ENCODE peak calls at places on chromosomes 2 and 18, in four cellular contexts. L, T, Y and A are unnamed samples.

GRCh38 chr2:150859872-150860271 is 372.4 kb upstream of the RND3 start:
- DNase-seq in Y (no peak), L (no peak), T (no peak), A (no peak)

GRCh38 chr2:43034242-43034619 is 192.2 kb downstream of the ZFP36L2 start:
- DNase-seq in Y (no peak), T (no peak), L (no peak), A (no peak)

GRCh38 chr2:144369416-144369815 is 150.5 kb downstream of the ZEB2 start:
- DNase-seq in L (no peak), Y (no peak), T (no peak), A (no peak)

GRCh38 chr2:70561893-70562292 is 8.3 kb upstream of the TGFA start:
- DNase-seq in Y (no peak), L (no peak), T (no peak), A (no peak)

GRCh38 chr2:32798841-32799240 is 147.9 kb upstream of the LTBP1 start:
- DNase-seq in T (no peak), L (no peak), Y (no peak), A (no peak)

GRCh38 chr2:114020668-114021067 is 130.8 kb downstream of the ACTR3 start:
- DNase-seq in T (no peak), L (no peak), Y (no peak), A (no peak)

GRCh38 chr2:33372940-33373553 is 103.4 kb upstream of the RASGRP3 start:
- DNase-seq in Y (peak), T (peak), L (peak), A (peak)

GRCh38 chr2:221539246-221539645 is 32.9 kb downstream of the EPHA4 start:
- DNase-seq in T (no peak), Y (no peak), L (no peak), A (no peak)

GRCh38 chr2:179745615-179746263 is 115.7 kb downstream of the ZNF385B start:
- DNase-seq in Y (no peak), T (no peak), L (no peak), A (no peak)

GRCh38 chr2:196836440-196836839 is 27.3 kb upstream of the C2orf66 start:
- DNase-seq in Y (no peak), L (no peak), T (no peak), A (no peak)

GRCh38 chr2:106098081-106098480 is 96.0 kb downstream of the UXS1 start:
- DNase-seq in L (peak), T (peak), Y (no peak), A (peak)

GRCh38 chr18:65936678-65937077 is 185.9 kb downstream of the CDH7 start:
- DNase-seq in L (no peak), Y (no peak), T (no peak), A (no peak)

GRCh38 chr2:61538920-61539559 is 884 bp upstream of the XPO1 start:
- DNase-seq in Y (peak), T (peak), L (no peak), A (no peak)

GRCh38 chr2:225025917-225026571 is 16.2 kb downstream of the DOCK10 start:
- DNase-seq in L (no peak), T (no peak), Y (no peak), A (peak)

GRCh38 chr2:208040199-208041171 is 15.2 kb upstream of the PLEKHM3 start:
- DNase-seq in L (peak), T (peak), Y (no peak), A (peak)

GRCh38 chr2:159497256-159497655 is 119.1 kb downstream of the BAZ2B start:
- DNase-seq in L (peak), Y (no peak), T (peak), A (peak)

GRCh38 chr2:205197468-205198129 is 484.7 kb upstream of the NRP2 start:
- DNase-seq in T (no peak), L (no peak), Y (no peak), A (no peak)

GRCh38 chr2:118687201-118687600 is 160.2 kb downstream of the EN1 start:
- DNase-seq in T (no peak), Y (no peak), L (no peak), A (no peak)

GRCh38 chr2:205766765-205767359 is 84.6 kb downstream of the NRP2 start:
- DNase-seq in T (peak), L (peak), Y (no peak), A (peak)

GRCh38 chr2:71283131-71283530 is 48.5 kb upstream of the ZNF638 start:
- DNase-seq in Y (no peak), L (no peak), T (no peak), A (no peak)

GRCh38 chr2:177187631-177188312 is 24.8 kb upstream of the HNRNPA3 start:
- DNase-seq in Y (no peak), T (peak), L (no peak), A (no peak)

GRCh38 chr2:215435261-215435808 is 533 bp downstream of the FN1 start:
- DNase-seq in T (no peak), Y (no peak), L (peak), A (peak)

GRCh38 chr2:114011709-114012108 is 121.8 kb downstream of the ACTR3 start:
- DNase-seq in T (no peak), L (no peak), Y (no peak), A (no peak)

GRCh38 chr2:95707837-95708236 is 116.0 kb downstream of the TRIM43 start:
- DNase-seq in T (no peak), L (no peak), Y (no peak), A (no peak)

GRCh38 chr2:174025271-174026121 is 60.3 kb upstream of the SP3 start:
- DNase-seq in L (no peak), Y (no peak), T (peak), A (no peak)

GRCh38 chr2:133833746-133834145 is 265.5 kb upstream of the NCKAP5 start:
- DNase-seq in Y (no peak), T (no peak), L (no peak), A (no peak)

GRCh38 chr18:54357082-54357659 is 487 bp downstream of the STARD6 start:
- DNase-seq in Y (no peak), L (no peak), T (no peak), A (no peak)

GRCh38 chr18:10147752-10148151 is 233.9 kb downstream of the VAPA start:
- DNase-seq in Y (no peak), L (no peak), T (no peak), A (no peak)

GRCh38 chr18:58015045-58015444 is 29.0 kb upstream of the NEDD4L start:
- DNase-seq in T (no peak), L (no peak), Y (peak), A (no peak)

GRCh38 chr2:136116813-136117390 is 1.0 kb downstream of the CXCR4 start:
- DNase-seq in T (no peak), L (no peak), Y (no peak), A (no peak)

GRCh38 chr2:133774675-133775005 is 206.4 kb upstream of the NCKAP5 start:
- DNase-seq in L (no peak), Y (no peak), T (no peak), A (no peak)

GRCh38 chr2:130370490-130370889 is 14.6 kb downstream of the PTPN18 start:
- DNase-seq in L (peak), T (no peak), Y (no peak), A (no peak)

GRCh38 chr2:127408004-127408806 is 10.0 kb upstream of the PROC start:
- DNase-seq in L (peak), T (peak), Y (no peak), A (peak)

GRCh38 chr2:138468617-138469016 is 33.0 kb upstream of the SPOPL start:
- DNase-seq in L (no peak), Y (no peak), T (no peak), A (no peak)

GRCh38 chr2:41963661-41964525 is 83.9 kb upstream of the PKDCC start:
- DNase-seq in L (no peak), Y (no peak), T (peak), A (peak)

GRCh38 chr18:9827856-9828793 is 57.6 kb upstream of the TXNDC2 start:
- DNase-seq in T (no peak), L (peak), Y (no peak), A (peak)

GRCh38 chr2:12202301-12202700 is 455.9 kb downstream of the LPIN1 start:
- DNase-seq in T (no peak), L (no peak), Y (no peak), A (no peak)

GRCh38 chr2:85547089-85547858 is 8.3 kb downstream of the MAT2A start:
- DNase-seq in Y (no peak), T (no peak), L (peak), A (no peak)

GRCh38 chr2:102436284-102436683 is 13.3 kb downstream of the IL18RAP start:
- DNase-seq in T (no peak), Y (no peak), L (no peak), A (no peak)

GRCh38 chr2:2934030-2934429 is 443.6 kb downstream of the EIPR1 start:
- DNase-seq in L (no peak), T (no peak), Y (no peak), A (no peak)

GRCh38 chr2:2931676-2932075 is 445.9 kb downstream of the EIPR1 start:
- DNase-seq in T (no peak), Y (no peak), L (no peak), A (no peak)

GRCh38 chr2:2932189-2932588 is 445.4 kb downstream of the EIPR1 start:
- DNase-seq in L (no peak), Y (no peak), T (no peak), A (no peak)

GRCh38 chr2:2932692-2933305 is 444.8 kb downstream of the EIPR1 start:
- DNase-seq in Y (no peak), L (no peak), T (no peak), A (no peak)

GRCh38 chr2:2933421-2933820 is 444.2 kb downstream of the EIPR1 start:
- DNase-seq in L (no peak), Y (no peak), T (no peak), A (no peak)
- TF ChIP-seq CHD4 in L (no peak), Y (no peak), T (no peak), A (no peak)

DNA sequence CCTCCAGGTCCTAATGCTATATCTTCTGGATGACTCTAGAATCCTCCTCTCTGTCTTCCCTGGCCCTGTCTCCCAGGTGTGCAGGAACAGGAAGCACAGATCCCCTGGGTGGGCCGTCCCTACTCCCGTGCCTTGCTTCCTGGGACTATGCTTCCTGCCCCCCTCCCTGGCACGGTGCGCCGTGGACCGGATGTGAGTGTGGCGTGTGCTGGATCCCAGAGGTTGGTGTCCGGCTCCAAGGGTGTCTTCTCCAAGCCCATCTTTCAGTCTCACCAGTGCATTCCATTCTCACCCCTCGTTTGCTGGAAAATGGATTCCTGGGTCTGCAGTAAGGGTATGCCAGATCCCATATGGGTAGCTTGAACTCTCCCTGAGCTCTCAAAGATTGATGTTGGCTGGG is 144.4 kb upstream of the TWIST2 start:
- DNase-seq in L (no peak), T (no peak), Y (no peak), A (no peak)
- TF ChIP-seq CHD4 in L (no peak), T (no peak), Y (no peak), A (no peak)

GRCh38 chr2:72887836-72888437 is 729 bp downstream of the SPR start:
- DNase-seq in Y (no peak), L (peak), T (peak), A (peak)

GRCh38 chr2:72886505-72887031 is 640 bp upstream of the SPR start:
- DNase-seq in T (no peak), L (no peak), Y (no peak), A (no peak)

GRCh38 chr2:72888438-72889202 is 1.4 kb downstream of the SPR start:
- DNase-seq in L (no peak), T (peak), Y (no peak), A (no peak)

GRCh38 chr2:72887032-72887835 is at the start of gene SPR:
- DNase-seq in T (peak), Y (no peak), L (peak), A (peak)

GRCh38 chr2:72883356-72883962 is 3.7 kb upstream of the SPR start:
- DNase-seq in T (peak), Y (no peak), L (peak), A (peak)
- TF ChIP-seq CHD4 in T (no peak), Y (no peak), L (no peak), A (no peak)

GRCh38 chr2:242063364-242064249 is 194.1 kb downstream of the RTP5 start:
- DNase-seq in T (no peak), L (no peak), Y (no peak), A (no peak)
- TF ChIP-seq CHD4 in T (no peak), L (no peak), Y (no peak), A (no peak)

GRCh38 chr18:45667056-45667455 is 51.8 kb downstream of the SLC14A2 start:
- DNase-seq in T (no peak), L (no peak), Y (no peak), A (no peak)

GRCh38 chr18:45666520-45666919 is 51.2 kb downstream of the SLC14A2 start:
- DNase-seq in L (no peak), T (peak), Y (no peak), A (no peak)

GRCh38 chr18:45663646-45664045 is 48.4 kb downstream of the SLC14A2 start:
- DNase-seq in T (no peak), L (no peak), Y (no peak), A (no peak)

GRCh38 chr18:45666006-45666405 is 50.7 kb downstream of the SLC14A2 start:
- DNase-seq in T (no peak), Y (no peak), L (no peak), A (no peak)

DNA sequence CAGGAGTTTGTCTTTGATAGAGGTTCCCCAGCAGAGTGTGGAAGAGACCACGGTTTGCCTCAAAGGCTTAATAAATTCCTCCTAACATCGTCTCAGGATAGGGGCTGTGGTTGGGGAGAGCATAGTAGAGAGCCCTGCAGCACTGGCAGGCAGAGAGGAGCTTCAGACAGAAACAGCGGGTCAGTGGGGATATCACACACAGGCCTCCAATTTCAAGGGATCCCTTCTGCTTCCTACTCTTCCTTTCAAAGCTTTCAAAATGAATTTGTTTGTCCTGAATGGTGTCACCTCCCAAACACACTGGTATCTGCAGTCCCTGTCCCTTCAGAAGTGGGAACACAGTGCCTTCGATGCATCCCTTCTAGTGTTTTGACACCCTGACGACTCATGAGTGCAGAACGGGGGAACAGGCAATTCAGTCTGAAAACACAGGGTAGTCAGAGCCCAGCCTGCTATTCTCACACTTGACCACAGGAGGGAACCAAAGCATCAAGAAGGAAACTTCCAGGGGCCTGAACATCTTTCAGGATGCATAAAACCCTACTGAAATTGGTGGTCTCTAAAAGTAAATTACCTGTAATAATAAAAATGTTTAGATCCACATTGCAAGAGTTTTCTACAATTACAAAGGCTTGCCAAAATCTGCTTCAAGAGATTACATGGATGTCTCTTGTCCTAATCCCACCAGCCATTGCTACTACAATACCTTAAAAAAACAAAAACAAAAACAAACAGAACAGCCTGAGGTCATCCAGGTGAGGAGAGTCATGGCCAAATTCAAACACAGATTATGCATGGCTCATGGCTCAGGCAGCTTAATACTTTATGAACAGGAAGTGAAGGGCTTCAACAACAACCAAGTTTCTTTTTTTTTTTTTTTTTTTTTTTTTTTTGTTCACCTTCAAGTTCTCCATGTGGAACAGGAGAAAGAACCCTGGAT is 49.8 kb downstream of the SLC14A2 start:
- DNase-seq in L (peak), Y (no peak), T (peak), A (peak)
- TF ChIP-seq CHD4 in L (no peak), Y (no peak), T (no peak), A (no peak)

GRCh38 chr2:97724946-97725688 is 11.7 kb downstream of the ZAP70 start:
- DNase-seq in L (no peak), T (no peak), Y (no peak), A (no peak)
- TF ChIP-seq CHD4 in L (no peak), T (no peak), Y (no peak), A (no peak)

GRCh38 chr18:36314754-36315153 is 17.2 kb downstream of the FHOD3 start:
- DNase-seq in Y (no peak), L (no peak), T (no peak), A (no peak)
- TF ChIP-seq CHD4 in Y (no peak), L (no peak), T (no peak), A (no peak)

DNA sequence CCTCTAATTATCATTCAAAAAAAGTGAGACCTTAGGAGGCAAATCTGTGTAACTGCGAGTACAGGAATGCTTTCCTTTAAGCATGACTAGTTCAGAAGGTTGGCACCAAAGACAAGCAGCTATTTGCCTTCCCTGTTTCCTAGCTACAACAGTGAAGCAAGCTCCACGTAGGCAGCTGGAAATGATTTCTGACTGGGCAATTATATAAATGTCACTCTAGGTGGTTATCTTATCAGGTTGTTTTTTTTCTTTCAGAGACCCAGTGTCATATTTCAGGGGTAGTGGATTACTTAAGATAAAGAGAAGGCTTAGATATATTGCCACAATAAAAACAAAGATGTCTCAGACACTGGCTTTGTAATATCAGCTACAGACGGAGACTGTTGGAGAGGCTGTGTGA is 748.9 kb upstream of the NXPH2 start:
- DNase-seq in Y (no peak), L (no peak), T (no peak), A (no peak)
- TF ChIP-seq CHD4 in Y (no peak), L (no peak), T (no peak), A (no peak)